ENCODE peak calls at places on chromosomes 3 and 15, in eight cellular contexts. I is T-helper 1 cell, M is AG08395, Z is astrocyte of the hippocampus, Q is esophagus squamous epithelium, W is A549, X is PC-3, C is amygdala. J is an unnamed sample.

GRCh38 chr15:28021281-28022039 is 77.7 kb downstream of the OCA2 start:
- DNase-seq in C (peak), I (no peak), W (peak), X (peak), Q (no peak), Z (peak), M (peak), J (no peak)

GRCh38 chr3:27986204-27986879 is 255.1 kb upstream of the CMC1 start:
- DNase-seq in I (no peak), C (no peak), Q (no peak), X (no peak), M (no peak), W (no peak), Z (peak), J (no peak)

GRCh38 chr3:196122021-196122687 is 40.3 kb upstream of the TFRC start:
- DNase-seq in Z (no peak), Q (no peak), I (no peak), W (no peak), M (no peak), X (no peak), C (no peak), J (no peak)

GRCh38 chr3:63908081-63908736 is 4.0 kb downstream of the SCAANT1 start:
- DNase-seq in X (no peak), I (no peak), C (no peak), Z (peak), W (peak), M (peak), Q (no peak), J (no peak)

GRCh38 chr3:123445702-123446101 is 3.2 kb downstream of the ADCY5 start:
- DNase-seq in W (no peak), C (no peak), Z (no peak), M (no peak), Q (no peak), I (no peak), X (no peak), J (no peak)

GRCh38 chr3:102174312-102174712 is 260.5 kb upstream of the ZPLD1 start:
- DNase-seq in W (no peak), M (no peak), C (no peak), Q (no peak), Z (peak), I (no peak), X (peak), J (no peak)

GRCh38 chr15:92949604-92950249 is 49.6 kb downstream of the CHD2 start:
- DNase-seq in I (no peak), Q (no peak), X (peak), Z (no peak), C (no peak), W (no peak), M (no peak), J (no peak)

GRCh38 chr3:83946045-83946444 is 1012.7 kb upstream of the CADM2 start:
- DNase-seq in W (no peak), X (peak), Z (no peak), I (no peak), C (no peak), Q (no peak), M (no peak), J (no peak)

GRCh38 chr15:45146405-45146804 is 16.6 kb downstream of the DUOX1 start:
- DNase-seq in Q (no peak), W (no peak), X (no peak), M (no peak), Z (no peak), C (no peak), I (no peak), J (no peak)

GRCh38 chr3:56421205-56421604 is 47.1 kb downstream of the ERC2 start:
- DNase-seq in X (no peak), Q (no peak), Z (peak), I (no peak), M (no peak), W (no peak), C (no peak), J (no peak)

GRCh38 chr3:184129012-184129411 is 6.1 kb upstream of the EIF2B5 start:
- DNase-seq in C (no peak), M (peak), W (no peak), Q (no peak), Z (peak), X (peak), I (no peak), J (no peak)

GRCh38 chr3:169052465-169053302 is 610.8 kb downstream of the MECOM start:
- DNase-seq in X (peak), M (no peak), C (no peak), I (no peak), Q (no peak), W (no peak), Z (no peak), J (no peak)

GRCh38 chr3:158845748-158846350 is 44.0 kb downstream of the MFSD1 start:
- DNase-seq in W (peak), M (peak), C (no peak), Q (no peak), Z (peak), I (no peak), X (peak), J (no peak)

GRCh38 chr15:37931868-37932267 is 2.6 kb upstream of the TMCO5A start:
- DNase-seq in C (no peak), M (peak), Q (no peak), W (no peak), X (peak), I (no peak), Z (no peak), J (no peak)

GRCh38 chr3:145857956-145858355 is 303.0 kb downstream of the PLOD2 start:
- DNase-seq in I (no peak), M (no peak), X (peak), Q (no peak), Z (no peak), C (no peak), W (no peak), J (no peak)

GRCh38 chr15:98799461-98799971 is 151.2 kb downstream of the IGF1R start:
- DNase-seq in Q (no peak), X (no peak), Z (peak), C (no peak), W (peak), M (peak), I (no peak), J (no peak)

GRCh38 chr3:195582947-195583346 is 793 bp downstream of the APOD start:
- DNase-seq in I (no peak), C (no peak), W (no peak), M (no peak), Q (no peak), X (no peak), Z (no peak), J (no peak)

GRCh38 chr15:57503911-57504598 is 87.6 kb upstream of the MYZAP start:
- DNase-seq in X (no peak), M (no peak), C (no peak), I (no peak), Z (no peak), Q (no peak), W (no peak), J (no peak)

GRCh38 chr3:146469206-146470017 is at the start of gene PLSCR2:
- DNase-seq in W (peak), C (peak), Q (peak), M (peak), I (peak), Z (peak), X (peak), J (no peak)

GRCh38 chr3:12898290-12898979 is 57.1 kb upstream of the RPL32 start:
- DNase-seq in X (no peak), M (no peak), Z (no peak), W (no peak), C (no peak), Q (no peak), I (no peak), J (no peak)

GRCh38 chr3:67154429-67154828 is 156.3 kb downstream of the KBTBD8 start:
- DNase-seq in I (no peak), W (no peak), C (no peak), X (no peak), Z (no peak), Q (no peak), M (no peak), J (no peak)

GRCh38 chr3:133763797-133764734 is 17.9 kb downstream of the TF start:
- DNase-seq in M (no peak), X (no peak), C (no peak), W (no peak), Z (no peak), Q (no peak), I (no peak), J (no peak)

GRCh38 chr3:32655167-32655566 is 29.8 kb upstream of the CNOT10 start:
- DNase-seq in X (no peak), Q (no peak), M (no peak), C (no peak), W (no peak), Z (no peak), I (no peak), J (no peak)

GRCh38 chr3:38003371-38003816 is 12.8 kb downstream of the VILL start:
- DNase-seq in W (peak), C (peak), Q (no peak), X (peak), Z (peak), I (peak), M (peak), J (no peak)

GRCh38 chr15:89790661-89791060 is 14.5 kb downstream of the MESP2 start:
- DNase-seq in I (no peak), M (no peak), Z (no peak), C (no peak), Q (no peak), W (no peak), X (no peak), J (no peak)

GRCh38 chr3:12629560-12629959 is 34.4 kb downstream of the RAF1 start:
- DNase-seq in X (peak), I (no peak), Q (no peak), W (no peak), Z (no peak), C (no peak), M (peak), J (no peak)

GRCh38 chr3:128587391-128587790 is 63.2 kb downstream of the RPN1 start:
- DNase-seq in C (no peak), I (no peak), X (no peak), M (no peak), Z (no peak), W (no peak), Q (no peak), J (no peak)

GRCh38 chr15:43370310-43370974 is 401 bp downstream of the ZSCAN29 start:
- DNase-seq in Z (peak), M (peak), Q (no peak), I (no peak), W (no peak), X (no peak), C (no peak), J (no peak)

GRCh38 chr3:111032677-111033076 is 38.9 kb upstream of the NECTIN3 start:
- DNase-seq in C (no peak), X (peak), Q (no peak), W (no peak), Z (no peak), M (no peak), I (no peak), J (no peak)

GRCh38 chr3:57397175-57398026 is 104.9 kb upstream of the ASB14 start:
- DNase-seq in I (peak), M (peak), W (peak), Q (no peak), C (no peak), X (peak), Z (peak), J (peak)